ENCODE peak calls at places on chromosomes 7 and 10, in ten cellular contexts. F is brain microvascular endothelial cell, I is MCF 10A, R is endothelial cell, B is cardiac muscle cell, Q is breast epithelium, G is H9, M is osteoblast, K is foreskin keratinocyte, W is BJ. E is an unnamed sample.

GRCh38 chr7:6226194-6226799 is 46.1 kb downstream of the CYTH3 start:
- DNase-seq in K (peak; percentile 21), R (no peak), G (no peak), F (no peak), B (no peak), M (no peak), Q (no peak), I (no peak), W (peak; percentile 79), E (no peak)

GRCh38 chr10:62623223-62623622 is 181.3 kb upstream of the ADO start:
- DNase-seq in K (no peak), W (no peak), Q (no peak), I (no peak), R (no peak), F (no peak), G (no peak), M (no peak), B (no peak), E (no peak)

GRCh38 chr10:8817303-8817702 is 762.8 kb downstream of the GATA3 start:
- DNase-seq in Q (no peak), I (peak; percentile 1), B (no peak), F (no peak), G (no peak), R (no peak), M (no peak), K (peak; percentile 75), W (no peak), E (no peak)

GRCh38 chr10:15504101-15504840 is 133.2 kb upstream of the FAM171A1 start:
- DNase-seq in M (no peak), G (no peak), I (no peak), F (peak; percentile 82), R (no peak), K (no peak), B (no peak), Q (no peak), W (peak; percentile 81), E (no peak)

GRCh38 chr7:82729172-82730030 is 285.8 kb upstream of the CACNA2D1 start:
- DNase-seq in K (no peak), R (peak; percentile 33), Q (no peak), F (peak; percentile 38), G (no peak), B (peak; percentile 42), I (peak; percentile 38), W (no peak), M (peak; percentile 0), E (no peak)

GRCh38 chr7:51269321-51269720 is 47.3 kb downstream of the COBL start:
- DNase-seq in K (no peak), I (no peak), Q (no peak), F (no peak), R (no peak), W (no peak), M (no peak), B (no peak), G (no peak), E (no peak)

GRCh38 chr7:4020086-4020485 is 662.0 kb upstream of the FOXK1 start:
- DNase-seq in I (no peak), G (no peak), Q (no peak), F (no peak), B (no peak), R (no peak), K (no peak), W (no peak), M (no peak), E (no peak)

GRCh38 chr10:78831457-78831856 is 237.3 kb upstream of the ZMIZ1 start:
- DNase-seq in R (no peak), Q (no peak), B (peak; percentile 88), M (no peak), K (no peak), I (no peak), G (no peak), F (no peak), W (no peak), E (no peak)

GRCh38 chr7:129144834-129145668 is 544 bp downstream of the TSPAN33 start:
- DNase-seq in G (no peak), I (no peak), W (no peak), M (no peak), B (no peak), R (no peak), Q (no peak), K (no peak), F (no peak), E (peak; percentile 31)

GRCh38 chr10:26408858-26409494 is 29.2 kb upstream of the APBB1IP start:
- DNase-seq in K (no peak), W (no peak), G (no peak), F (no peak), M (no peak), Q (no peak), I (no peak), B (no peak), R (no peak), E (no peak)

GRCh38 chr10:60732240-60733188 is 45.8 kb upstream of the CDK1 start:
- DNase-seq in G (peak; percentile 48), R (peak; percentile 27), F (no peak), W (no peak), M (peak; percentile 44), Q (no peak), I (peak; percentile 54), K (no peak), B (peak; percentile 37), E (no peak)

GRCh38 chr10:21528452-21529235 is 3.2 kb upstream of the SKIDA1 start:
- DNase-seq in Q (no peak), R (no peak), K (no peak), I (peak; percentile 60), B (no peak), F (no peak), M (no peak), G (no peak), W (no peak), E (no peak)

DNA sequence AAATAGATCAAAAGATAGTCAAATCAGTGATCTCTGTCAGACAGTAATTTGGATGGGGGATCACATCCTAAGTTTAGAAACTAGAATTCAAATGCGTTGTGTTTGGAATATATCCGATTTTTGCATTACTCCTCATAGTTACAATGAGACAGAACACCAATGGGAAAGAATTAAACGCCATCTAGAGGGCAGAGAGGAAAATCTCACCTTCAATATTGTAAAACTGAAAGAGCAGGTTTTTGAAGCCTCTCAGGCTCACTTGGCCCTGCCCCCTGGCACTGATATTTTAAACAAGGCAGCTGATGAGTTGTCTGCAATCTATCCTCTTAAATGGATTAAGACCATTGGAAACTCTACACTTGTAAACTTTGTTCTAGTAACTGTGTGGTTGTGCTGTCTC is 17.7 kb downstream of the FRG2B start:
- DNase-seq in I (peak; percentile 38), R (no peak), F (no peak), G (no peak), W (no peak), Q (no peak), B (peak; percentile 0), K (no peak), M (no peak), E (no peak)
- TF ChIP-seq CTCF in I (no peak), R (peak; percentile 44), F (no peak), G (no peak), W (peak; percentile 63), Q (no peak), B (peak; percentile 43), K (peak; percentile 55), M (peak; percentile 44), E (peak; percentile 37)

GRCh38 chr7:101564778-101565211 is 64.3 kb downstream of the MYL10 start:
- DNase-seq in G (peak; percentile 98), M (no peak), R (no peak), B (peak; percentile 43), K (no peak), W (no peak), F (no peak), Q (no peak), I (peak; percentile 34), E (no peak)
- TF ChIP-seq CTCF in G (no peak), M (no peak), R (no peak), B (no peak), K (no peak), W (no peak), F (no peak), Q (no peak), I (no peak), E (no peak)

DNA sequence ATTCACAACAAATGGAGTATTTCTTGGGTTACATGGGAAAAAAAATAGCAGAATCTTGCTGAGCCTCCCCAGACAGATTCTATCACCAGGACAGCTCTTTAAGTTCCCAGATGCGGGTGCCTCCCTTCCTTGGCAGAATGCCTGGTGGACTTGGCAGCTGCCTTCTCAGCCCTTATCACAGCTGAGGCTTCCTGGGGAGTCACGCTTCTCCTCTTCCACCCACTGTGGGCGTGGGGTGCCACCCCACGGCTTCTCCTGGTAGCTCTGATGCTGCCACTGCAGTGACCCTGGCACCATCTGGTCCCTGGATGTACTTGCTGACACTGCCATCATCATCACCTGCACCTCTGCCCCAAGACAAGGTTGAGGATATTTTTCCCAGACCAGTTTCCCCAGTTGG is 16.2 kb upstream of the NME8 start:
- DNase-seq in M (no peak), B (no peak), K (no peak), Q (peak; percentile 32), W (no peak), I (peak; percentile 83), F (peak; percentile 11), G (no peak), R (no peak), E (no peak)
- TF ChIP-seq CTCF in M (no peak), B (peak; percentile 20), K (no peak), Q (no peak), W (no peak), I (peak; percentile 36), F (no peak), G (no peak), R (no peak), E (peak; percentile 31)

GRCh38 chr7:151930026-151930653 is 26.1 kb upstream of the GALNTL5 start:
- DNase-seq in I (peak; percentile 27), F (no peak), M (peak; percentile 71), Q (no peak), W (no peak), G (no peak), R (no peak), B (no peak), K (no peak), E (no peak)

GRCh38 chr7:151938550-151938949 is 17.7 kb upstream of the GALNTL5 start:
- DNase-seq in Q (no peak), K (no peak), R (no peak), G (no peak), M (no peak), W (no peak), B (no peak), F (no peak), I (no peak), E (no peak)

GRCh38 chr7:151936207-151936606 is 20.0 kb upstream of the GALNTL5 start:
- DNase-seq in R (no peak), I (no peak), Q (no peak), K (no peak), G (no peak), M (no peak), W (no peak), F (no peak), B (no peak), E (no peak)

GRCh38 chr7:151930695-151931094 is 25.6 kb upstream of the GALNTL5 start:
- DNase-seq in R (no peak), F (no peak), G (no peak), Q (no peak), B (no peak), K (no peak), W (no peak), M (no peak), I (no peak), E (no peak)

GRCh38 chr7:151934584-151934983 is 21.7 kb upstream of the GALNTL5 start:
- DNase-seq in W (no peak), I (no peak), Q (no peak), M (no peak), K (no peak), B (no peak), R (no peak), F (no peak), G (no peak), E (no peak)
- TF ChIP-seq CTCF in W (no peak), I (no peak), Q (no peak), M (no peak), K (no peak), B (no peak), R (no peak), F (no peak), G (no peak), E (no peak)

GRCh38 chr7:12765431-12766100 is 78.1 kb downstream of the ARL4A start:
- DNase-seq in W (no peak), K (no peak), R (no peak), G (no peak), B (no peak), F (no peak), I (no peak), M (peak; percentile 56), Q (no peak), E (no peak)
- TF ChIP-seq CTCF in W (no peak), K (no peak), R (no peak), G (no peak), B (no peak), F (no peak), I (no peak), M (peak; percentile 10), Q (no peak), E (no peak)